ENCODE peak calls at places on chromosomes 4 and X, in nine cellular contexts. V is A549, W is WERI-Rb-1, G is cardiac muscle cell, D is gastrocnemius medialis, K is heart right ventricle, T is heart left ventricle, J is stomach, O is adrenal gland. P is an unnamed sample.

GRCh38 chrX:149711545-149712236 is at the start of gene MAGEA11:
- DNase-seq in V (no peak), W (no peak), G (no peak), D (no peak), K (no peak), T (no peak), J (no peak), O (no peak), P (no peak)

GRCh38 chr4:13750594-13750993 is 123.1 kb upstream of the BOD1L1 start:
- DNase-seq in V (no peak), W (no peak), G (no peak), D (no peak), K (no peak), T (no peak), J (no peak), O (no peak), P (peak)

GRCh38 chr4:11471613-11472012 is 42.9 kb upstream of the HS3ST1 start:
- DNase-seq in V (no peak), W (no peak), G (no peak), D (no peak), K (peak), T (no peak), J (no peak), O (peak), P (no peak)

GRCh38 chrX:108139303-108139702 is 47.7 kb downstream of the ATG4A start:
- DNase-seq in V (no peak), W (no peak), G (no peak), D (no peak), K (no peak), T (no peak), J (no peak), O (no peak), P (no peak)

GRCh38 chr4:83252782-83253405 is 31.7 kb downstream of the COQ2 start:
- DNase-seq in V (peak), W (peak), G (peak), D (no peak), K (peak), T (no peak), J (peak), O (peak), P (peak)

GRCh38 chr4:70829015-70829414 is 10.7 kb downstream of the GRSF1 start:
- DNase-seq in V (no peak), W (no peak), G (no peak), D (no peak), K (no peak), T (no peak), J (no peak), O (no peak), P (no peak)

GRCh38 chrX:39261446-39262147 is 460.3 kb downstream of the MID1IP1 start:
- DNase-seq in V (peak), W (peak), G (peak), D (no peak), K (peak), T (no peak), J (no peak), O (peak), P (no peak)

GRCh38 chr4:39706334-39706733 is 8.4 kb downstream of the UBE2K start:
- DNase-seq in V (peak), W (no peak), G (no peak), D (peak), K (peak), T (no peak), J (peak), O (peak), P (no peak)

GRCh38 chrX:134619838-134620237 is 38.4 kb downstream of the PLAC1 start:
- DNase-seq in V (no peak), W (no peak), G (no peak), D (no peak), K (no peak), T (no peak), J (no peak), O (no peak), P (no peak)

GRCh38 chrX:134646170-134646569 is 12.1 kb downstream of the PLAC1 start:
- DNase-seq in V (no peak), W (no peak), G (no peak), D (no peak), K (no peak), T (no peak), J (no peak), O (no peak), P (no peak)

GRCh38 chr4:30269850-30270249 is 450.3 kb upstream of the PCDH7 start:
- DNase-seq in V (peak), W (no peak), G (peak), D (no peak), K (no peak), T (no peak), J (no peak), O (no peak), P (no peak)

GRCh38 chr4:179095585-179096228 is 1653.5 kb upstream of the AGA start:
- DNase-seq in V (peak), W (no peak), G (peak), D (no peak), K (peak), T (no peak), J (no peak), O (peak), P (no peak)

GRCh38 chr4:68175562-68176155 is 46.0 kb upstream of the TMPRSS11F start:
- DNase-seq in V (peak), W (peak), G (peak), D (no peak), K (peak), T (no peak), J (no peak), O (peak), P (peak)

GRCh38 chrX:10612215-10612614 is 8.2 kb downstream of the MID1 start:
- DNase-seq in V (no peak), W (no peak), G (no peak), D (no peak), K (no peak), T (no peak), J (no peak), O (no peak), P (no peak)

GRCh38 chrX:38627683-38628082 is 66.3 kb downstream of the TSPAN7 start:
- DNase-seq in V (peak), W (peak), G (no peak), D (peak), K (no peak), T (no peak), J (no peak), O (no peak), P (peak)

GRCh38 chrX:23103546-23103945 is 103.8 kb downstream of the DDX53 start:
- DNase-seq in V (no peak), W (no peak), G (no peak), D (no peak), K (no peak), T (no peak), J (no peak), O (no peak), P (no peak)

GRCh38 chr4:138751290-138751689 is 264.3 kb upstream of the NOCT start:
- DNase-seq in V (no peak), W (no peak), G (no peak), D (no peak), K (no peak), T (no peak), J (no peak), O (no peak), P (no peak)

GRCh38 chr4:149630079-149630478 is 185.6 kb downstream of the IQCM start:
- DNase-seq in V (no peak), W (no peak), G (no peak), D (no peak), K (no peak), T (no peak), J (no peak), O (no peak), P (no peak)

GRCh38 chr4:140568507-140569306 is at the start of gene UCP1:
- DNase-seq in V (no peak), W (peak), G (peak), D (no peak), K (no peak), T (no peak), J (peak), O (no peak), P (no peak)

GRCh38 chrX:151019837-151020236 is 36.7 kb downstream of the HMGB3 start:
- DNase-seq in V (no peak), W (no peak), G (no peak), D (no peak), K (no peak), T (no peak), J (no peak), O (no peak), P (no peak)

GRCh38 chr4:88158360-88159136 is at the start of gene ABCG2:
- DNase-seq in V (peak), W (peak), G (peak), D (no peak), K (peak), T (no peak), J (no peak), O (peak), P (no peak)

GRCh38 chr4:55554453-55555030 is 7.8 kb upstream of the CLOCK start:
- DNase-seq in V (peak), W (no peak), G (peak), D (no peak), K (no peak), T (no peak), J (no peak), O (no peak), P (no peak)

GRCh38 chrX:141732031-141732430 is 33.5 kb upstream of the SPANXD start:
- DNase-seq in V (no peak), W (no peak), G (no peak), D (no peak), K (no peak), T (no peak), J (no peak), O (no peak), P (no peak)

GRCh38 chr4:26992657-26993361 is 132.2 kb downstream of the STIM2 start:
- DNase-seq in V (no peak), W (no peak), G (peak), D (no peak), K (peak), T (no peak), J (no peak), O (peak), P (no peak)

GRCh38 chr4:101174679-101175078 is 172.6 kb downstream of the PPP3CA start:
- DNase-seq in V (no peak), W (no peak), G (peak), D (no peak), K (no peak), T (no peak), J (no peak), O (no peak), P (no peak)

GRCh38 chr4:88533088-88533790 is 9.7 kb upstream of the PYURF start:
- DNase-seq in V (no peak), W (no peak), G (no peak), D (no peak), K (no peak), T (no peak), J (no peak), O (no peak), P (no peak)

GRCh38 chr4:56575820-56576429 is 70.3 kb downstream of the ARL9 start:
- DNase-seq in V (peak), W (no peak), G (peak), D (no peak), K (no peak), T (no peak), J (no peak), O (no peak), P (no peak)

GRCh38 chr4:38612996-38613395 is 51.0 kb upstream of the KLF3 start:
- DNase-seq in V (no peak), W (no peak), G (peak), D (no peak), K (no peak), T (no peak), J (no peak), O (no peak), P (peak)

GRCh38 chr4:3827616-3828492 is 61.7 kb downstream of the ADRA2C start:
- DNase-seq in V (peak), W (no peak), G (no peak), D (no peak), K (peak), T (peak), J (peak), O (peak), P (peak)

GRCh38 chr4:145938618-145939177 is at the start of gene ZNF827:
- DNase-seq in V (peak), W (peak), G (peak), D (peak), K (peak), T (peak), J (peak), O (peak), P (no peak)

GRCh38 chrX:109902665-109903064 is 100.2 kb upstream of the TMEM164 start:
- DNase-seq in V (peak), W (no peak), G (no peak), D (no peak), K (no peak), T (no peak), J (no peak), O (no peak), P (no peak)

GRCh38 chrX:153598541-153599191 is at the start of gene CCNQ:
- DNase-seq in V (peak), W (peak), G (peak), D (no peak), K (no peak), T (peak), J (peak), O (no peak), P (no peak)

GRCh38 chr4:1470393-1470670 is 64.1 kb upstream of the NKX1-1 start:
- DNase-seq in V (no peak), W (no peak), G (no peak), D (no peak), K (no peak), T (no peak), J (no peak), O (no peak), P (no peak)

GRCh38 chrX:18272222-18272621 is 51.5 kb upstream of the BEND2 start:
- DNase-seq in V (no peak), W (no peak), G (no peak), D (no peak), K (no peak), T (no peak), J (no peak), O (no peak), P (no peak)

GRCh38 chrX:45508459-45508858 is 307.8 kb upstream of the DIPK2B start:
- DNase-seq in V (no peak), W (no peak), G (no peak), D (no peak), K (no peak), T (no peak), J (no peak), O (no peak), P (no peak)

GRCh38 chr4:92236907-92237306 is 66.9 kb upstream of the GRID2 start:
- DNase-seq in V (no peak), W (no peak), G (no peak), D (no peak), K (no peak), T (no peak), J (no peak), O (no peak), P (no peak)

GRCh38 chr4:41360911-41361830 is 104.4 kb downstream of the UCHL1 start:
- DNase-seq in V (peak), W (peak), G (peak), D (peak), K (peak), T (peak), J (peak), O (peak), P (peak)

GRCh38 chr4:95084584-95084983 is 326.8 kb downstream of the BMPR1B start:
- DNase-seq in V (peak), W (no peak), G (no peak), D (no peak), K (no peak), T (no peak), J (no peak), O (no peak), P (no peak)

GRCh38 chr4:94076498-94076897 is 131.2 kb upstream of the SMARCAD1 start:
- DNase-seq in V (peak), W (no peak), G (no peak), D (no peak), K (no peak), T (no peak), J (no peak), O (no peak), P (no peak)
- TF ChIP-seq CTCF in V (no peak), W (no peak), G (no peak), D (no peak), K (no peak), T (no peak), J (no peak), O (no peak), P (no peak)

GRCh38 chr4:6694177-6694901 is 661 bp downstream of the S100P start:
- DNase-seq in V (no peak), W (no peak), G (no peak), D (no peak), K (no peak), T (no peak), J (no peak), O (no peak), P (no peak)

GRCh38 chr4:6697096-6697495 is 3.4 kb downstream of the S100P start:
- DNase-seq in V (no peak), W (no peak), G (no peak), D (no peak), K (no peak), T (no peak), J (no peak), O (no peak), P (no peak)

GRCh38 chr4:6693274-6694176 is at the start of gene S100P:
- DNase-seq in V (peak), W (no peak), G (no peak), D (no peak), K (no peak), T (no peak), J (peak), O (no peak), P (no peak)

GRCh38 chr4:6695660-6696581 is 2.2 kb downstream of the S100P start:
- DNase-seq in V (peak), W (no peak), G (no peak), D (no peak), K (no peak), T (no peak), J (peak), O (no peak), P (peak)

DNA sequence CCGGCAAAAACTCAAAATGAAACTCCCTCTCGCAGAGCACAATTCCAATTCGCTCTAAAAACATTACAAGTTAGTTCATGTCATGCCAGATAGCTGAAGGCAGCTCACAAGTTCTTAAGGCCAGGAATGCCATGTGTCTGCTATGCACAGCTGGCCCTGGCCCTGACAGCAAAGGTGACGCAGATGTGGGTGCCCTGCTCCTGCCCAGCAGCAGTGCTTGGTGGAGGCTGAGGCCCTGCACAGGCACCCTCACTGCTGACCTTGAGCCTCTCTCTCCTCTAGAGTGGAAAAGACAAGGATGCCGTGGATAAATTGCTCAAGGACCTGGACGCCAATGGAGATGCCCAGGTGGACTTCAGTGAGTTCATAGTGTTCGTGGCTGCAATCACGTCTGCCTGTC is 2.9 kb downstream of the S100P start:
- DNase-seq in V (no peak), W (no peak), G (no peak), D (no peak), K (no peak), T (no peak), J (no peak), O (no peak), P (no peak)
- H3K4me3 ChIP-seq in V (no peak), W (no peak), G (no peak), D (no peak), K (no peak), T (no peak), J (no peak), O (no peak), P (no peak)

GRCh38 chr4:82126641-82127040 is 247.2 kb downstream of the HNRNPD start:
- DNase-seq in V (no peak), W (no peak), G (no peak), D (no peak), K (no peak), T (no peak), J (no peak), O (no peak), P (no peak)

GRCh38 chr4:82124365-82124764 is 249.4 kb downstream of the HNRNPD start:
- DNase-seq in V (no peak), W (no peak), G (no peak), D (no peak), K (no peak), T (no peak), J (no peak), O (no peak), P (no peak)

GRCh38 chr4:82125170-82125862 is 248.5 kb downstream of the HNRNPD start:
- DNase-seq in V (no peak), W (peak), G (no peak), D (no peak), K (no peak), T (no peak), J (no peak), O (no peak), P (no peak)

GRCh38 chr4:82125863-82126297 is 247.9 kb downstream of the HNRNPD start:
- DNase-seq in V (no peak), W (no peak), G (no peak), D (no peak), K (no peak), T (no peak), J (no peak), O (no peak), P (no peak)

DNA sequence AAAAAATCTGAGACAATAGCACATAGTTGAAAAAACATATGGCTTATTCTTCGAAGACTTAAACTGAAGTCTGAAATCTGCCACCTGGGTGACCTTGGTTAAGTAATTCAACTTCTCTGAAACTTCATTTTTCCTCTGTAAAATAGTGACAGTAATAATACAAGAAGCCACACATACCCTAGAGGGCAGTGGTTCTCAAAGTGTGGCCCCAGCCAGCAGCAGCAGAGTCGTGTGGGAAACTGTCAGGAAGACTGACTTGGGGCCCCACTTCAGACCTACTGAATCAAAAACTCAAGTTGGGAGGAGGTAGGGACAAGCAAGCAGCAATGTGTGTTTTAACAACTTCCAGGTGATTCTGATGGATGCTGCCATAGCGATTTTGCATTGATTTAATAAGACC is 249.9 kb downstream of the HNRNPD start:
- DNase-seq in V (no peak), W (no peak), G (no peak), D (no peak), K (no peak), T (no peak), J (no peak), O (no peak), P (no peak)
- TF ChIP-seq CTCF in V (no peak), W (no peak), G (no peak), D (no peak), K (no peak), T (no peak), J (no peak), O (no peak), P (peak)

GRCh38 chr4:107444-108429 is 16.6 kb upstream of the ZNF718 start:
- DNase-seq in V (no peak), W (peak), G (peak), D (no peak), K (no peak), T (peak), J (no peak), O (no peak), P (no peak)
- H3K4me3 ChIP-seq in V (no peak), W (peak), G (peak), D (no peak), K (peak), T (peak), J (peak), O (no peak), P (no peak)

GRCh38 chr4:185016946-185017797 is 1.1 kb upstream of the HELT start:
- DNase-seq in V (peak), W (no peak), G (no peak), D (no peak), K (no peak), T (no peak), J (no peak), O (no peak), P (no peak)

GRCh38 chr4:185015108-185015507 is 3.2 kb upstream of the HELT start:
- DNase-seq in V (no peak), W (no peak), G (no peak), D (no peak), K (no peak), T (no peak), J (no peak), O (no peak), P (no peak)

GRCh38 chr4:185013715-185014114 is 4.6 kb upstream of the HELT start:
- DNase-seq in V (no peak), W (no peak), G (no peak), D (no peak), K (no peak), T (no peak), J (no peak), O (no peak), P (no peak)

GRCh38 chr4:185016101-185016940 is 2.0 kb upstream of the HELT start:
- DNase-seq in V (no peak), W (no peak), G (no peak), D (no peak), K (no peak), T (no peak), J (no peak), O (no peak), P (no peak)

DNA sequence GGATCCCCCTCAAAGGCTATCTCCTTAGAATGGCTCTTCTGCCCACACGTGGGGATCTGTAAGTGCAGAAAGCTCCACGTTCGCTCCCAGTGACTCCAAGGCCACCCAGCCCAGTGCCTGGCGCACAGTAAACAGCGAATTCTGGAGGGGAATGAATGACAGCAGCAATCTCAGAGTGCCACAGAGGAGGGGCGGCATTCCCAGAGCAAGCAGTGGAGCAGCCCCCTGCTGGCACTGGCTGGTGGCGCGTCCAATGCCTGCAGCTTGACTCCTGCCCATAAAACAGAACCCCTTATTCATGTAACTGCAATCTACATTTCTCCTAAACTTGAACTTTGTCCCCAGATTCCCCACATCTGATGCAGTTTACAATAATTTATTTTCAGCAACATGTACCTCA is 6.9 kb upstream of the HELT start:
- DNase-seq in V (no peak), W (peak), G (peak), D (no peak), K (no peak), T (no peak), J (no peak), O (no peak), P (no peak)
- TF ChIP-seq CTCF in V (peak), W (peak), G (peak), D (no peak), K (peak), T (peak), J (no peak), O (no peak), P (peak)